ENCODE peak calls at places on chromosomes 16 and 17, in eight cellular contexts. D is AG09309; R is non-pigmented ciliary epithelial cell; J is small intestine; A is nephron progenitor cell; B is activated CD4-positive, alpha-beta memory T cell treated with anti-CD3 and anti-CD28 coated beads, Interleukin-2, amount 10 ng/mL, durations not matched to agents 7 days and 5 days; V is HCT116; F is activated naive CD8-positive, alpha-beta T cell treated with anti-CD3 and anti-CD28 coated beads, Interleukin-2, amount 10 ng/mL, durations not matched to agents 7 days and 5 days. G is an unnamed sample.

GRCh38 chr17:63824362-63824761 is 2.9 kb upstream of the PSMC5 start:
- DNase-seq in F (no peak), J (no peak), D (no peak), R (no peak), A (no peak), B (no peak), V (no peak), G (no peak)

GRCh38 chr17:50943575-50943933 is 77.4 kb upstream of the TOB1 start:
- DNase-seq in A (no peak), V (no peak), B (peak), F (peak), R (no peak), D (no peak), J (peak), G (no peak)

GRCh38 chr16:29811896-29812665 is at the start of gene PRRT2:
- DNase-seq in V (no peak), B (peak), J (no peak), D (no peak), A (peak), R (no peak), F (peak), G (peak)

GRCh38 chr17:53088501-53088900 is 734.2 kb upstream of the KIF2B start:
- DNase-seq in F (no peak), R (no peak), A (no peak), V (no peak), J (no peak), B (no peak), D (no peak), G (no peak)

GRCh38 chr17:65166785-65167184 is 29.6 kb downstream of the RGS9 start:
- DNase-seq in J (no peak), F (no peak), B (no peak), D (no peak), A (no peak), V (no peak), R (no peak), G (no peak)

GRCh38 chr16:27417047-27417671 is 15.2 kb downstream of the IL21R start:
- DNase-seq in V (no peak), F (no peak), A (no peak), J (no peak), R (no peak), B (no peak), D (no peak), G (no peak)

GRCh38 chr16:11251525-11252481 is 4.2 kb downstream of the SOCS1 start:
- DNase-seq in A (no peak), B (peak), D (peak), V (no peak), R (peak), F (peak), J (peak), G (no peak)

GRCh38 chr17:74235040-74235581 is 21.7 kb downstream of the TTYH2 start:
- DNase-seq in F (no peak), A (no peak), V (no peak), B (no peak), R (no peak), D (no peak), J (no peak), G (no peak)

GRCh38 chr16:65121870-65122723 is at the start of gene CDH11:
- DNase-seq in V (no peak), F (peak), B (no peak), J (no peak), R (no peak), A (peak), D (peak), G (peak)

GRCh38 chr17:9529033-9529748 is 46.4 kb downstream of the STX8 start:
- DNase-seq in R (no peak), B (no peak), F (no peak), D (no peak), J (no peak), V (no peak), A (no peak), G (no peak)

GRCh38 chr16:30942421-30942796 is 6.5 kb upstream of the ORAI3 start:
- DNase-seq in F (no peak), D (no peak), R (no peak), V (no peak), J (peak), B (no peak), A (no peak), G (peak)

GRCh38 chr16:9099131-9099625 is 7.7 kb downstream of the HAPSTR1 start:
- DNase-seq in D (no peak), A (no peak), R (no peak), J (peak), V (no peak), B (no peak), F (no peak), G (peak)

GRCh38 chr17:28684963-28685362 is 23.0 kb downstream of the SUPT6H start:
- DNase-seq in A (no peak), J (peak), F (no peak), D (no peak), R (no peak), B (no peak), V (no peak), G (peak)

GRCh38 chr16:6864244-6864643 is 468.4 kb upstream of the RBFOX1 start:
- DNase-seq in R (no peak), J (no peak), F (no peak), D (no peak), B (no peak), A (no peak), V (no peak), G (no peak)

GRCh38 chr17:38676706-38677504 is 2.1 kb upstream of the EPOP start:
- DNase-seq in F (peak), J (peak), V (peak), B (peak), R (peak), D (no peak), A (peak), G (peak)

GRCh38 chr17:39787038-39787437 is 49.3 kb downstream of the GRB7 start:
- DNase-seq in B (no peak), F (no peak), J (no peak), V (no peak), A (no peak), R (no peak), D (no peak), G (no peak)

GRCh38 chr17:51733166-51733565 is 425.3 kb downstream of the CA10 start:
- DNase-seq in J (no peak), B (no peak), R (no peak), D (no peak), F (no peak), A (no peak), V (no peak), G (no peak)

GRCh38 chr17:37698856-37699255 is 46.0 kb downstream of the HNF1B start:
- DNase-seq in B (no peak), A (no peak), V (no peak), J (no peak), R (no peak), F (no peak), D (no peak), G (no peak)

GRCh38 chr16:85201566-85201965 is 89.3 kb upstream of the CIBAR2 start:
- DNase-seq in F (no peak), R (no peak), B (no peak), V (no peak), D (no peak), J (no peak), A (no peak), G (no peak)

GRCh38 chr17:58112970-58113631 is 29.9 kb downstream of the DYNLL2 start:
- DNase-seq in R (peak), F (peak), J (peak), A (peak), D (no peak), B (peak), V (peak), G (peak)

G was measured in colonic mucosa.